ENCODE peak calls at places on chromosomes 12 and 14, in nine cellular contexts. One of them, this sample, is unnamed.

GRCh38 chr14:31265701-31266398 is 58.3 kb upstream of the HECTD1 start:
- DNase-seq in lower lobe of right lung: no peak
- DNase-seq in GM10248: no peak
- DNase-seq in cardiac muscle cell: peak; percentile 14
- DNase-seq in NCI-H2081: no peak
- DNase-seq in HTR-8/SVneo: no peak
- DNase-seq in left colon: no peak
- DNase-seq in activated naive CD4-positive, alpha-beta T cell treated with anti-CD3 and anti-CD28 coated beads, Interleukin-2, amount 10 ng/mL, durations not matched to agents 7 days and 5 days: no peak
- DNase-seq in IMR-90: peak; percentile 30
- DNase-seq in this sample: no peak

GRCh38 chr12:120361506-120362208 is 7.3 kb downstream of the MSI1 start:
- DNase-seq in lower lobe of right lung: no peak
- DNase-seq in GM10248: peak; percentile 59
- DNase-seq in cardiac muscle cell: peak; percentile 92
- DNase-seq in NCI-H2081: peak; percentile 98
- DNase-seq in HTR-8/SVneo: no peak
- DNase-seq in left colon: no peak
- DNase-seq in activated naive CD4-positive, alpha-beta T cell treated with anti-CD3 and anti-CD28 coated beads, Interleukin-2, amount 10 ng/mL, durations not matched to agents 7 days and 5 days: peak; percentile 34
- DNase-seq in IMR-90: peak; percentile 34
- DNase-seq in this sample: peak; percentile 96

GRCh38 chr14:79514700-79515099 is 696.6 kb downstream of the DIO2 start:
- DNase-seq in lower lobe of right lung: no peak
- DNase-seq in GM10248: no peak
- DNase-seq in cardiac muscle cell: peak; percentile 22
- DNase-seq in NCI-H2081: no peak
- DNase-seq in HTR-8/SVneo: peak; percentile 25
- DNase-seq in left colon: no peak
- DNase-seq in activated naive CD4-positive, alpha-beta T cell treated with anti-CD3 and anti-CD28 coated beads, Interleukin-2, amount 10 ng/mL, durations not matched to agents 7 days and 5 days: no peak
- DNase-seq in IMR-90: peak; percentile 73
- DNase-seq in this sample: no peak

GRCh38 chr14:86604546-86604945 is 1074.6 kb downstream of the FLRT2 start:
- DNase-seq in lower lobe of right lung: no peak
- DNase-seq in GM10248: no peak
- DNase-seq in cardiac muscle cell: no peak
- DNase-seq in NCI-H2081: no peak
- DNase-seq in HTR-8/SVneo: no peak
- DNase-seq in left colon: no peak
- DNase-seq in activated naive CD4-positive, alpha-beta T cell treated with anti-CD3 and anti-CD28 coated beads, Interleukin-2, amount 10 ng/mL, durations not matched to agents 7 days and 5 days: no peak
- DNase-seq in IMR-90: peak; percentile 61
- DNase-seq in this sample: peak; percentile 2

GRCh38 chr14:102282751-102283465 is 22.1 kb downstream of the MOK start:
- DNase-seq in lower lobe of right lung: no peak
- DNase-seq in GM10248: no peak
- DNase-seq in cardiac muscle cell: no peak
- DNase-seq in NCI-H2081: no peak
- DNase-seq in HTR-8/SVneo: no peak
- DNase-seq in left colon: no peak
- DNase-seq in activated naive CD4-positive, alpha-beta T cell treated with anti-CD3 and anti-CD28 coated beads, Interleukin-2, amount 10 ng/mL, durations not matched to agents 7 days and 5 days: no peak
- DNase-seq in IMR-90: no peak
- DNase-seq in this sample: no peak

GRCh38 chr12:122080149-122081107 is 1.9 kb downstream of the MLXIP start:
- DNase-seq in lower lobe of right lung: peak; percentile 72
- DNase-seq in GM10248: no peak
- DNase-seq in cardiac muscle cell: peak; percentile 94
- DNase-seq in NCI-H2081: peak; percentile 33
- DNase-seq in HTR-8/SVneo: peak; percentile 71
- DNase-seq in left colon: peak; percentile 66
- DNase-seq in activated naive CD4-positive, alpha-beta T cell treated with anti-CD3 and anti-CD28 coated beads, Interleukin-2, amount 10 ng/mL, durations not matched to agents 7 days and 5 days: no peak
- DNase-seq in IMR-90: peak; percentile 86
- DNase-seq in this sample: peak; percentile 54

GRCh38 chr14:22555573-22556011 is 33.4 kb downstream of the DAD1 start:
- DNase-seq in lower lobe of right lung: no peak
- DNase-seq in GM10248: no peak
- DNase-seq in cardiac muscle cell: no peak
- DNase-seq in NCI-H2081: no peak
- DNase-seq in HTR-8/SVneo: no peak
- DNase-seq in left colon: no peak
- DNase-seq in activated naive CD4-positive, alpha-beta T cell treated with anti-CD3 and anti-CD28 coated beads, Interleukin-2, amount 10 ng/mL, durations not matched to agents 7 days and 5 days: peak; percentile 67
- DNase-seq in IMR-90: peak; percentile 52
- DNase-seq in this sample: no peak

GRCh38 chr14:60722836-60723217 is 1.3 kb downstream of the SIX4 start:
- DNase-seq in lower lobe of right lung: no peak
- DNase-seq in GM10248: peak; percentile 17
- DNase-seq in cardiac muscle cell: peak; percentile 6
- DNase-seq in NCI-H2081: peak; percentile 38
- DNase-seq in HTR-8/SVneo: peak; percentile 74
- DNase-seq in left colon: no peak
- DNase-seq in activated naive CD4-positive, alpha-beta T cell treated with anti-CD3 and anti-CD28 coated beads, Interleukin-2, amount 10 ng/mL, durations not matched to agents 7 days and 5 days: no peak
- DNase-seq in IMR-90: peak; percentile 11
- DNase-seq in this sample: peak; percentile 65

GRCh38 chr14:104660597-104660996 is 28.8 kb upstream of the INF2 start:
- DNase-seq in lower lobe of right lung: no peak
- DNase-seq in GM10248: peak; percentile 74
- DNase-seq in cardiac muscle cell: no peak
- DNase-seq in NCI-H2081: no peak
- DNase-seq in HTR-8/SVneo: no peak
- DNase-seq in left colon: peak; percentile 50
- DNase-seq in activated naive CD4-positive, alpha-beta T cell treated with anti-CD3 and anti-CD28 coated beads, Interleukin-2, amount 10 ng/mL, durations not matched to agents 7 days and 5 days: no peak
- DNase-seq in IMR-90: no peak
- DNase-seq in this sample: no peak

GRCh38 chr14:102140027-102140749 is 491 bp downstream of the WDR20 start:
- DNase-seq in lower lobe of right lung: peak; percentile 64
- DNase-seq in GM10248: peak; percentile 35
- DNase-seq in cardiac muscle cell: peak; percentile 20
- DNase-seq in NCI-H2081: peak; percentile 28
- DNase-seq in HTR-8/SVneo: peak; percentile 24
- DNase-seq in left colon: peak; percentile 61
- DNase-seq in activated naive CD4-positive, alpha-beta T cell treated with anti-CD3 and anti-CD28 coated beads, Interleukin-2, amount 10 ng/mL, durations not matched to agents 7 days and 5 days: peak; percentile 61
- DNase-seq in IMR-90: no peak
- DNase-seq in this sample: peak; percentile 41

GRCh38 chr12:752673-753400 is 458 bp downstream of the WNK1 start:
- DNase-seq in lower lobe of right lung: peak; percentile 82
- DNase-seq in GM10248: peak; percentile 60
- DNase-seq in cardiac muscle cell: peak; percentile 59
- DNase-seq in NCI-H2081: peak; percentile 66
- DNase-seq in HTR-8/SVneo: no peak
- DNase-seq in left colon: peak; percentile 69
- DNase-seq in activated naive CD4-positive, alpha-beta T cell treated with anti-CD3 and anti-CD28 coated beads, Interleukin-2, amount 10 ng/mL, durations not matched to agents 7 days and 5 days: peak; percentile 59
- DNase-seq in IMR-90: peak; percentile 21
- DNase-seq in this sample: peak; percentile 61

GRCh38 chr14:20328705-20329104 is 4.4 kb downstream of the CCNB1IP1 start:
- DNase-seq in lower lobe of right lung: no peak
- DNase-seq in GM10248: no peak
- DNase-seq in cardiac muscle cell: no peak
- DNase-seq in NCI-H2081: no peak
- DNase-seq in HTR-8/SVneo: no peak
- DNase-seq in left colon: no peak
- DNase-seq in activated naive CD4-positive, alpha-beta T cell treated with anti-CD3 and anti-CD28 coated beads, Interleukin-2, amount 10 ng/mL, durations not matched to agents 7 days and 5 days: no peak
- DNase-seq in IMR-90: no peak
- DNase-seq in this sample: no peak

GRCh38 chr14:75283162-75283883 is 4.7 kb downstream of the FOS start:
- DNase-seq in lower lobe of right lung: peak; percentile 67
- DNase-seq in GM10248: no peak
- DNase-seq in cardiac muscle cell: peak; percentile 77
- DNase-seq in NCI-H2081: no peak
- DNase-seq in HTR-8/SVneo: no peak
- DNase-seq in left colon: peak; percentile 59
- DNase-seq in activated naive CD4-positive, alpha-beta T cell treated with anti-CD3 and anti-CD28 coated beads, Interleukin-2, amount 10 ng/mL, durations not matched to agents 7 days and 5 days: no peak
- DNase-seq in IMR-90: peak; percentile 77
- DNase-seq in this sample: no peak

GRCh38 chr14:24133730-24134129 is 2.3 kb upstream of the PSME1 start:
- DNase-seq in lower lobe of right lung: no peak
- DNase-seq in GM10248: no peak
- DNase-seq in cardiac muscle cell: no peak
- DNase-seq in NCI-H2081: no peak
- DNase-seq in HTR-8/SVneo: no peak
- DNase-seq in left colon: no peak
- DNase-seq in activated naive CD4-positive, alpha-beta T cell treated with anti-CD3 and anti-CD28 coated beads, Interleukin-2, amount 10 ng/mL, durations not matched to agents 7 days and 5 days: no peak
- DNase-seq in IMR-90: no peak
- DNase-seq in this sample: no peak

GRCh38 chr12:50314629-50315312 is 31.5 kb upstream of the LIMA1 start:
- DNase-seq in lower lobe of right lung: no peak
- DNase-seq in GM10248: peak; percentile 57
- DNase-seq in cardiac muscle cell: peak; percentile 82
- DNase-seq in NCI-H2081: no peak
- DNase-seq in HTR-8/SVneo: peak; percentile 83
- DNase-seq in left colon: no peak
- DNase-seq in activated naive CD4-positive, alpha-beta T cell treated with anti-CD3 and anti-CD28 coated beads, Interleukin-2, amount 10 ng/mL, durations not matched to agents 7 days and 5 days: no peak
- DNase-seq in IMR-90: peak; percentile 80
- DNase-seq in this sample: peak; percentile 43

This sample was measured in SJCRH30.